ENCODE peak calls at places on chromosomes 2 and 18, in seven cellular contexts. Y is K562, O is GM23338, J is NCI-H748 treated with DMSO at 0.1 percent for 48 hours, R is sigmoid colon, P is HuH-7.5, B is thoracic aorta. V is an unnamed sample.

GRCh38 chr18:5649439-5649838 is 105.6 kb upstream of the EPB41L3 start:
- DNase-seq in Y (no peak), O (no peak), J (no peak), R (no peak), P (no peak), B (no peak), V (no peak)

GRCh38 chr2:54597153-54597827 is 126.2 kb upstream of the EML6 start:
- DNase-seq in Y (no peak), O (no peak), J (no peak), R (peak; percentile 90), P (no peak), B (no peak), V (peak; percentile 60)

GRCh38 chr2:205700331-205701132 is 18.2 kb downstream of the NRP2 start:
- DNase-seq in Y (no peak), O (no peak), J (no peak), R (no peak), P (no peak), B (no peak), V (no peak)

GRCh38 chr2:133287709-133288108 is 280.6 kb downstream of the NCKAP5 start:
- DNase-seq in Y (no peak), O (no peak), J (no peak), R (no peak), P (no peak), B (no peak), V (no peak)

GRCh38 chr2:228786932-228787331 is 484.2 kb downstream of the PID1 start:
- DNase-seq in Y (no peak), O (no peak), J (no peak), R (no peak), P (no peak), B (no peak), V (no peak)

GRCh38 chr18:50871846-50872245 is 7.1 kb upstream of the ME2 start:
- DNase-seq in Y (no peak), O (no peak), J (no peak), R (no peak), P (no peak), B (no peak), V (no peak)

GRCh38 chr18:2906522-2907458 is 60.0 kb downstream of the EMILIN2 start:
- DNase-seq in Y (peak; percentile 74), O (peak; percentile 62), J (no peak), R (no peak), P (peak; percentile 90), B (no peak), V (peak; percentile 22)

GRCh38 chr2:176677746-176678145 is 408.5 kb downstream of the MTX2 start:
- DNase-seq in Y (no peak), O (no peak), J (no peak), R (no peak), P (no peak), B (no peak), V (no peak)

GRCh38 chr2:142270291-142270690 is 139.5 kb upstream of the LRP1B start:
- DNase-seq in Y (no peak), O (no peak), J (no peak), R (no peak), P (no peak), B (no peak), V (no peak)

GRCh38 chr2:240329116-240329665 is 106.3 kb upstream of the GPC1 start:
- DNase-seq in Y (no peak), O (no peak), J (no peak), R (no peak), P (no peak), B (no peak), V (no peak)

GRCh38 chr2:67579207-67579606 is 182.1 kb downstream of the ETAA1 start:
- DNase-seq in Y (no peak), O (no peak), J (no peak), R (no peak), P (no peak), B (no peak), V (peak; percentile 12)